ENCODE peak calls at places on chromosome 18, in four cellular contexts. One of them, this sample, is unnamed.

GRCh38 chr18:48927286-48928080 is 23.3 kb downstream of the SMAD7 start:
- DNase-seq in naive thymus-derived CD8-positive, alpha-beta T cell: no peak
- DNase-seq in H54: no peak
- DNase-seq in ELF-1: no peak
- DNase-seq in this sample: no peak

GRCh38 chr18:7641813-7642212 is 74.7 kb downstream of the PTPRM start:
- DNase-seq in naive thymus-derived CD8-positive, alpha-beta T cell: no peak
- DNase-seq in H54: no peak
- DNase-seq in ELF-1: no peak
- DNase-seq in this sample: no peak

GRCh38 chr18:45384137-45384998 is 230.9 kb upstream of the SLC14A2 start:
- DNase-seq in ELF-1: peak; percentile 71
- DNase-seq in naive thymus-derived CD8-positive, alpha-beta T cell: no peak
- DNase-seq in H54: peak; percentile 16
- DNase-seq in this sample: peak; percentile 54

GRCh38 chr18:22185298-22185697 is 15.9 kb downstream of the GATA6 start:
- DNase-seq in naive thymus-derived CD8-positive, alpha-beta T cell: no peak
- DNase-seq in ELF-1: peak; percentile 59
- DNase-seq in H54: no peak
- DNase-seq in this sample: no peak

GRCh38 chr18:46917808-46918600 is 602 bp downstream of the KATNAL2 start:
- DNase-seq in H54: no peak
- DNase-seq in naive thymus-derived CD8-positive, alpha-beta T cell: no peak
- DNase-seq in ELF-1: peak; percentile 78
- DNase-seq in this sample: peak; percentile 32

GRCh38 chr18:50138181-50139064 is 56.5 kb downstream of the MYO5B start:
- DNase-seq in ELF-1: no peak
- DNase-seq in H54: no peak
- DNase-seq in naive thymus-derived CD8-positive, alpha-beta T cell: no peak
- DNase-seq in this sample: no peak

GRCh38 chr18:61606759-61607158 is 273.5 kb downstream of the CDH20 start:
- DNase-seq in naive thymus-derived CD8-positive, alpha-beta T cell: no peak
- DNase-seq in ELF-1: peak; percentile 71
- DNase-seq in H54: peak; percentile 33
- DNase-seq in this sample: peak; percentile 30

GRCh38 chr18:32056613-32057358 is 34.9 kb upstream of the RNF138 start:
- DNase-seq in ELF-1: no peak
- DNase-seq in H54: no peak
- DNase-seq in naive thymus-derived CD8-positive, alpha-beta T cell: no peak
- DNase-seq in this sample: no peak

GRCh38 chr18:6724331-6724730 is 5.2 kb upstream of the ARHGAP28 start:
- DNase-seq in naive thymus-derived CD8-positive, alpha-beta T cell: no peak
- DNase-seq in ELF-1: no peak
- DNase-seq in H54: no peak
- DNase-seq in this sample: no peak

GRCh38 chr18:58847383-58848071 is 17.1 kb upstream of the ZNF532 start:
- DNase-seq in ELF-1: peak; percentile 92
- DNase-seq in H54: no peak
- DNase-seq in naive thymus-derived CD8-positive, alpha-beta T cell: no peak
- DNase-seq in this sample: no peak